ENCODE peak calls at places on chromosomes 5 and 9, in six cellular contexts. A is spleen, K is ovary, V is pancreas, E is RWPE2, Y is MM.1S. L is an unnamed sample.

GRCh38 chr9:78932849-78933627 is 636.1 kb downstream of the PSAT1 start:
- DNase-seq in E (no peak), Y (no peak), A (no peak), K (no peak), V (no peak), L (peak; percentile 40)

GRCh38 chr5:54091416-54092130 is 218.8 kb downstream of the ARL15 start:
- DNase-seq in K (no peak), A (no peak), V (no peak), E (peak; percentile 78), Y (no peak), L (no peak)

GRCh38 chr5:56264417-56265025 is 31.4 kb upstream of the ANKRD55 start:
- DNase-seq in E (no peak), K (no peak), A (no peak), V (no peak), Y (peak; percentile 47), L (peak; percentile 75)

GRCh38 chr9:7366121-7366520 is 433.5 kb downstream of the DMAC1 start:
- DNase-seq in V (no peak), Y (no peak), E (no peak), K (no peak), A (no peak), L (peak; percentile 51)

GRCh38 chr5:43691893-43692292 is 88.9 kb downstream of the NNT start:
- DNase-seq in V (no peak), Y (no peak), A (no peak), K (no peak), E (no peak), L (no peak)

GRCh38 chr5:72938206-72938605 is 17.6 kb upstream of the FCHO2 start:
- DNase-seq in Y (no peak), A (no peak), K (no peak), V (no peak), E (no peak), L (no peak)

GRCh38 chr9:99962685-99963261 is 56.3 kb downstream of the STX17 start:
- DNase-seq in V (no peak), K (no peak), A (no peak), Y (no peak), E (no peak), L (peak; percentile 21)

GRCh38 chr9:89168901-89169813 is 9.5 kb downstream of the SHC3 start:
- DNase-seq in A (no peak), Y (no peak), V (no peak), K (no peak), E (no peak), L (no peak)

GRCh38 chr9:99239341-99240055 is 17.4 kb downstream of the SEC61B start:
- DNase-seq in Y (no peak), A (no peak), E (no peak), V (no peak), K (no peak), L (peak; percentile 75)

GRCh38 chr5:150253416-150254208 is 36.0 kb downstream of the CAMK2A start:
- DNase-seq in Y (no peak), V (no peak), K (no peak), E (no peak), A (no peak), L (no peak)

GRCh38 chr9:126604059-126604685 is 9.6 kb upstream of the LMX1B start:
- DNase-seq in K (no peak), E (peak; percentile 23), Y (no peak), A (no peak), V (no peak), L (no peak)

GRCh38 chr9:3578786-3579185 is 53.0 kb upstream of the RFX3 start:
- DNase-seq in E (no peak), A (no peak), V (no peak), Y (no peak), K (no peak), L (peak; percentile 87)

GRCh38 chr5:142053434-142054253 is 40.8 kb upstream of the GNPDA1 start:
- DNase-seq in E (no peak), A (no peak), V (no peak), K (no peak), Y (no peak), L (peak; percentile 80)

GRCh38 chr5:123626051-123626450 is 114.1 kb downstream of the CSNK1G3 start:
- DNase-seq in V (no peak), Y (no peak), A (no peak), K (no peak), E (no peak), L (no peak)

GRCh38 chr5:113293068-113293571 is 141.7 kb downstream of the TSSK1B start:
- DNase-seq in A (no peak), E (no peak), K (no peak), V (no peak), Y (peak; percentile 29), L (no peak)

GRCh38 chr5:171405615-171406014 is 13.8 kb upstream of the FGF18 start:
- DNase-seq in K (no peak), E (no peak), V (no peak), A (no peak), Y (no peak), L (peak; percentile 52)
- TF ChIP-seq CTCF in K (no peak), E (peak; percentile 61), V (no peak), A (no peak), Y (peak; percentile 48), L (peak; percentile 52)

DNA sequence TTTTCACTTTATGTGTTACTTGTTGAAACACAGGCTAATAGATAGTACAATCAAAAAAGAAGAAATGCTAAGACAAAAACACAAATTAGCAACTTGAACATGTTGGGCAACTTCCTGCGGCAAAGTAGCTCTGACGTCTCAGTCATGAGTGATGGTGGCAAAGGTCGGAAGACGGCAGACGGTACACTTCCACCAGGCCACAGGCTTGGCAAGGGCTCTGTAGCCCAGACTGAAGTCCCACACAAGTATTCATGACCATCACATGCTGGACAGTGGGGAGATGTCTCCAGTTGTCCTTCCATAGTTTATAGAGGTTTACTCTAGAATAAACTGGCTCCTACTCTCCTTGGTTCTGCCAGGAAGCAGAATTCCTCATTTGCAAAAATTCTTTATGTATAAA is 831.3 kb downstream of the MTRR start:
- DNase-seq in A (no peak), E (no peak), K (no peak), Y (no peak), V (no peak), L (no peak)
- H3K4me3 ChIP-seq in A (no peak overlapping the region), E (no peak overlapping the region), K (no peak overlapping the region), Y (no peak overlapping the region), V (no peak overlapping the region), L (no peak overlapping the region)

GRCh38 chr5:120345947-120346346 is 118.2 kb upstream of the PRR16 start:
- DNase-seq in A (no peak), V (no peak), Y (no peak), K (no peak), E (no peak), L (peak; percentile 13)

DNA sequence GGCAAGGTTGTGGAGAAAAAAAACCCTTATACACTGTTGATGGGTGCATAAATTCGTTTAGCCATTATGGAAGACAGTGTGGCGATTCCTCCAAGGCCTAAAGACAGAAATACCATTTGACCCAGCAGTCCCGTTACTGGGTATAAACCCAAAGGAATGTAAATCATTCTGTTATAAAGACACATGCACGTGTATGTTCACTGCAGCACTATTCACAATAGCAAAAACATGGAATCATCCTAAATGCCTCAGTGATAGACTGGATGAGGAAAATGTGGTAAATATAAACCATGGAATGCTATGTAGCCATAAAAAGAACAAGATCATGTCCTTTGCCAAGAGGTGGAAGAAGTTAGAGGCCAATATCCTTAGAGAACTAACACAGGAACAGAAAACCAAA is 119.9 kb upstream of the PRR16 start:
- DNase-seq in Y (no peak), V (no peak), K (no peak), A (no peak), E (no peak), L (no peak)
- TF ChIP-seq CTCF in Y (no peak), V (no peak), K (no peak), A (no peak), E (no peak), L (no peak)

GRCh38 chr5:80408976-80409926 is 1.4 kb downstream of the ZFYVE16 start:
- DNase-seq in V (no peak), Y (no peak), E (no peak), A (no peak), K (no peak), L (peak; percentile 21)
- H3K4me3 ChIP-seq in V (peak overlapping the region; percentile 57), Y (peak overlapping the region; percentile 88), E (peak overlapping the region; percentile 88), A (no peak overlapping the region), K (peak overlapping the region; percentile 96), L (peak overlapping the region; percentile 86)

GRCh38 chr9:116285320-116285719 is 131.7 kb downstream of the PAPPA start:
- DNase-seq in K (no peak), E (no peak), Y (no peak), A (no peak), V (no peak), L (no peak)
- TF ChIP-seq CTCF in K (no peak), E (no peak), Y (no peak), A (no peak), V (no peak), L (peak; percentile 9)

DNA sequence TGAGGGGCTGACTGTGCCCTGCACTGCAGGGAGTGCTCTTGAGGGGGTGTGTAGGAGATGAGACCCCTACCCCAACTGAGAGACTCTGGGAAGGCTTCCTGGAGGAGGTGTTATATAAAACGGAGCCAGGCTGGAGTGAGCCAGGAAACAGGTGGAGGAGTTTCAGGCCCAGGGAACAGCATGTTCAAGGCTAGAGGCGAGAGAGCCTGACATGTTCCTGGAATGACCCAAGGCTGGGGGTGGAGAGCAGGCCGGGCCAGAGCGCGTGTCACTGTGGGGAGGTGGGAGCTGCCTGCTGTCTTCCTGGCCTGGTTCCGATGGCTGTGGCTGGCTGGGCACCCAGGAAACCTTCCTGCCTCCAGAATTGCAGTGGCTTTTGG is 48.7 kb downstream of the RXRA start:
- DNase-seq in Y (no peak), E (no peak), K (peak; percentile 73), V (no peak), A (no peak), L (peak; percentile 34)
- H3K4me3 ChIP-seq in Y (no peak overlapping the region), E (no peak overlapping the region), K (peak overlapping the region; percentile 21), V (no peak overlapping the region), A (no peak overlapping the region), L (no peak overlapping the region)

GRCh38 chr5:157308826-157309465 is 43.0 kb downstream of the CYFIP2 start:
- DNase-seq in K (no peak), A (no peak), Y (no peak), E (no peak), V (no peak), L (peak; percentile 73)
- TF ChIP-seq CTCF in K (no peak), A (no peak), Y (no peak), E (peak; percentile 16), V (no peak), L (no peak)

DNA sequence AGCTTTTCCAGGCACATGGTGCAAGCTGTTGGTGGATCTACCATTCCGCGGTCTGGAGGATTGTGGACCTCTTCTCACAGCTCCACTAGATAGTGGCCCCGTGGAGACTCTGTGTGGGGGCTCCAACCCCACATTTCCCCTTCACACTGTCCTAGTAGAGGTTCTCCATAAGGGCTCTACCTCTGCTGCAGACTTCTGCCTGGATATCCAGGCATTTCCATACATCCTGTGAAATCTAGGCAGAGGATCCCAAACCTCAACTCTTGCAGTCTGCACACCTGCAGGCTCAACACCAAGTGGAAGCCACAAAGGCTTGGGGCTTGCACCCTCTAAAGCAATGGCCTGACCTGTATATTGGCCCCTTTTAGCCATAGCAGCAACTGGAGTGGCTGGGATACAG is 283.4 kb upstream of the KLF4 start:
- DNase-seq in K (no peak), Y (no peak), E (no peak), A (no peak), V (no peak), L (no peak)
- H3K4me3 ChIP-seq in K (no peak overlapping the region), Y (no peak overlapping the region), E (no peak overlapping the region), A (no peak overlapping the region), V (no peak overlapping the region), L (no peak overlapping the region)

L was measured in fibroblast of mammary gland.